ENCODE peak calls at places on chromosomes 2 and 18, in six cellular contexts. One of them, this sample, is unnamed.

GRCh38 chr2:66364495-66364992 is 70.4 kb upstream of the MEIS1 start:
- DNase-seq in fibroblast of villous mesenchyme: peak; percentile 95
- DNase-seq in heart left ventricle: peak; percentile 47
- DNase-seq in kidney: no peak
- DNase-seq in thoracic aorta: no peak
- DNase-seq in tibial artery: no peak
- DNase-seq in this sample: peak; percentile 57

GRCh38 chr18:49743296-49743567 is 70.1 kb downstream of the ACAA2 start:
- DNase-seq in fibroblast of villous mesenchyme: no peak
- DNase-seq in heart left ventricle: no peak
- DNase-seq in kidney: no peak
- DNase-seq in thoracic aorta: no peak
- DNase-seq in tibial artery: no peak
- DNase-seq in this sample: no peak

GRCh38 chr2:240812721-240813120 is 7.3 kb downstream of the KIF1A start:
- DNase-seq in fibroblast of villous mesenchyme: no peak
- DNase-seq in heart left ventricle: no peak
- DNase-seq in kidney: peak; percentile 72
- DNase-seq in thoracic aorta: no peak
- DNase-seq in tibial artery: peak; percentile 50
- DNase-seq in this sample: no peak

GRCh38 chr2:20241973-20242726 is 17.2 kb upstream of the SDC1 start:
- DNase-seq in fibroblast of villous mesenchyme: no peak
- DNase-seq in heart left ventricle: no peak
- DNase-seq in kidney: no peak
- DNase-seq in thoracic aorta: no peak
- DNase-seq in tibial artery: no peak
- DNase-seq in this sample: no peak

GRCh38 chr2:52501715-52502475 is 1265.7 kb upstream of the CHAC2 start:
- DNase-seq in fibroblast of villous mesenchyme: no peak
- DNase-seq in heart left ventricle: no peak
- DNase-seq in kidney: no peak
- DNase-seq in thoracic aorta: no peak
- DNase-seq in tibial artery: no peak
- DNase-seq in this sample: no peak

GRCh38 chr2:220451438-220451837 is 824.0 kb downstream of the SLC4A3 start:
- DNase-seq in fibroblast of villous mesenchyme: no peak
- DNase-seq in heart left ventricle: no peak
- DNase-seq in kidney: no peak
- DNase-seq in thoracic aorta: no peak
- DNase-seq in tibial artery: no peak
- DNase-seq in this sample: no peak

GRCh38 chr18:11570770-11571169 is 38.6 kb upstream of the SLC35G4 start:
- DNase-seq in fibroblast of villous mesenchyme: peak; percentile 1
- DNase-seq in heart left ventricle: no peak
- DNase-seq in kidney: no peak
- DNase-seq in thoracic aorta: no peak
- DNase-seq in tibial artery: no peak
- DNase-seq in this sample: peak; percentile 56

GRCh38 chr2:1736045-1736444 is 8.3 kb downstream of the PXDN start:
- DNase-seq in fibroblast of villous mesenchyme: peak; percentile 94
- DNase-seq in heart left ventricle: no peak
- DNase-seq in kidney: no peak
- DNase-seq in thoracic aorta: no peak
- DNase-seq in tibial artery: no peak
- DNase-seq in this sample: no peak

GRCh38 chr2:231514951-231515297 is 15.3 kb downstream of the NMUR1 start:
- DNase-seq in fibroblast of villous mesenchyme: no peak
- DNase-seq in heart left ventricle: no peak
- DNase-seq in kidney: no peak
- DNase-seq in thoracic aorta: no peak
- DNase-seq in tibial artery: no peak
- DNase-seq in this sample: no peak

GRCh38 chr2:43887176-43887575 is 48.4 kb downstream of the ABCG8 start:
- DNase-seq in fibroblast of villous mesenchyme: no peak
- DNase-seq in heart left ventricle: no peak
- DNase-seq in kidney: no peak
- DNase-seq in thoracic aorta: no peak
- DNase-seq in tibial artery: no peak
- DNase-seq in this sample: peak; percentile 18

GRCh38 chr2:224747765-224748164 is 31.6 kb upstream of the CCDC195 start:
- DNase-seq in fibroblast of villous mesenchyme: no peak
- DNase-seq in heart left ventricle: no peak
- DNase-seq in kidney: no peak
- DNase-seq in thoracic aorta: no peak
- DNase-seq in tibial artery: no peak
- DNase-seq in this sample: no peak

GRCh38 chr2:224754129-224754528 is 38.0 kb upstream of the CCDC195 start:
- DNase-seq in fibroblast of villous mesenchyme: peak; percentile 39
- DNase-seq in heart left ventricle: no peak
- DNase-seq in kidney: no peak
- DNase-seq in thoracic aorta: no peak
- DNase-seq in tibial artery: no peak
- DNase-seq in this sample: peak; percentile 89

GRCh38 chr2:224751996-224752698 is 36.0 kb upstream of the CCDC195 start:
- DNase-seq in fibroblast of villous mesenchyme: no peak
- DNase-seq in heart left ventricle: no peak
- DNase-seq in kidney: no peak
- DNase-seq in thoracic aorta: no peak
- DNase-seq in tibial artery: no peak
- DNase-seq in this sample: no peak

GRCh38 chr2:224749136-224749535 is 33.0 kb upstream of the CCDC195 start:
- DNase-seq in fibroblast of villous mesenchyme: peak; percentile 2
- DNase-seq in heart left ventricle: no peak
- DNase-seq in kidney: no peak
- DNase-seq in thoracic aorta: no peak
- DNase-seq in tibial artery: no peak
- DNase-seq in this sample: peak; percentile 17
- TF ChIP-seq CTCF in fibroblast of villous mesenchyme: peak; percentile 28
- TF ChIP-seq CTCF in heart left ventricle: no peak
- TF ChIP-seq CTCF in kidney: no peak
- TF ChIP-seq CTCF in thoracic aorta: no peak
- TF ChIP-seq CTCF in tibial artery: no peak
- TF ChIP-seq CTCF in this sample: no peak

DNA sequence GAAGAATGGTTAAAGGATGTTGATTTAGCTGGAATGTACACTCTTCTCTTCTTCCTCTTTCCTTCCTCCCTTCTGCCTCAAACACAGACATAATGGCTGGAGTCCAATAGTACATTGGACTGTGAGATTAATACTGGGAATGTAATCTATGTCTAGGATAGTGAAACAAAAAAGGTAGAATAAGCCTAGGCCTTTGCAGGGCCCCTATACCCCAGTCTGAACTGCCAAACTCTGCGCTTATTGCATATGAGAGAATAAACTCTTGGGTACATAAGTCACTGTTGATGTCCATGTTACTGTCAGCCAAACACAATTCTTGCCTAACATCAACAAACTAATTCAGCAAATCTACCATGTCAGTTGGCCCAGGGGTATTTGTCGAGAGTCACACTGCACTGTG is 29.7 kb upstream of the CCDC150 start:
- DNase-seq in fibroblast of villous mesenchyme: no peak
- DNase-seq in heart left ventricle: no peak
- DNase-seq in kidney: no peak
- DNase-seq in thoracic aorta: no peak
- DNase-seq in tibial artery: no peak
- DNase-seq in this sample: no peak
- H3K4me3 ChIP-seq in fibroblast of villous mesenchyme: no peak overlapping the region
- H3K4me3 ChIP-seq in heart left ventricle: no peak overlapping the region
- H3K4me3 ChIP-seq in kidney: no peak overlapping the region
- H3K4me3 ChIP-seq in thoracic aorta: no peak overlapping the region
- H3K4me3 ChIP-seq in tibial artery: no peak overlapping the region
- H3K4me3 ChIP-seq in this sample: no peak overlapping the region

GRCh38 chr2:42863751-42864150 is 71.4 kb upstream of the HAAO start:
- DNase-seq in fibroblast of villous mesenchyme: no peak
- DNase-seq in heart left ventricle: no peak
- DNase-seq in kidney: no peak
- DNase-seq in thoracic aorta: no peak
- DNase-seq in tibial artery: no peak
- DNase-seq in this sample: no peak

GRCh38 chr2:42863320-42863719 is 70.9 kb upstream of the HAAO start:
- DNase-seq in fibroblast of villous mesenchyme: no peak
- DNase-seq in heart left ventricle: no peak
- DNase-seq in kidney: no peak
- DNase-seq in thoracic aorta: no peak
- DNase-seq in tibial artery: no peak
- DNase-seq in this sample: no peak

GRCh38 chr2:42864222-42864621 is 71.8 kb upstream of the HAAO start:
- DNase-seq in fibroblast of villous mesenchyme: no peak
- DNase-seq in heart left ventricle: no peak
- DNase-seq in kidney: no peak
- DNase-seq in thoracic aorta: no peak
- DNase-seq in tibial artery: no peak
- DNase-seq in this sample: no peak

GRCh38 chr2:42861321-42861720 is 68.9 kb upstream of the HAAO start:
- DNase-seq in fibroblast of villous mesenchyme: no peak
- DNase-seq in heart left ventricle: no peak
- DNase-seq in kidney: no peak
- DNase-seq in thoracic aorta: no peak
- DNase-seq in tibial artery: no peak
- DNase-seq in this sample: no peak

DNA sequence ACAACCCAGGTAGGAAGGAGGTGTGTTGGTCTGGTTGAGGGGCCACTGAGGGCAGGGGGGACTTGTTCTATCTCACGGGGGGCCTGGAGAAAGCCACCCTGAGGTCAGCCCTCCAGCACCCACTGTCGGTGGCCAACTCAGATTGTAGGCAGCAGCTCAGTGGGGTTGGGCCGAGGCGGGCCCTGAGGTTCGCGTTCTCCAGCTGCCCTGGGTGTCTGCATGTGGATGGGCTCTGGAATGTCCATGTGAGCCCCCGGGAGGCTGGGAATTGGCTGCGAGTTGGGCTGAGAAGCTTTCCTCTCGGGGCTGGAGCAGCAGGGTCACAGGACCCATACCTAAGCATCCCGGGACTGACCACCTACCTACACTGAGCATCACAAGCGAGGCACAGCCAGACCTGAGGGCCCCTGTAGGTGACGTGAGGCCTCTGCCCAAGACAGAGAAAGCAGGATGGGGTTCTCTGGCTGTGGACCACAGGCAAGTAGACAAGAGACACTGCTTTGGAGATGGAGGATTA is 70.3 kb upstream of the HAAO start:
- DNase-seq in fibroblast of villous mesenchyme: no peak
- DNase-seq in heart left ventricle: no peak
- DNase-seq in kidney: no peak
- DNase-seq in thoracic aorta: no peak
- DNase-seq in tibial artery: no peak
- DNase-seq in this sample: no peak
- TF ChIP-seq CTCF in fibroblast of villous mesenchyme: no peak
- TF ChIP-seq CTCF in heart left ventricle: no peak
- TF ChIP-seq CTCF in kidney: no peak
- TF ChIP-seq CTCF in thoracic aorta: no peak
- TF ChIP-seq CTCF in tibial artery: no peak
- TF ChIP-seq CTCF in this sample: no peak

GRCh38 chr18:76824136-76824676 is 1.8 kb downstream of the ZNF236 start:
- DNase-seq in fibroblast of villous mesenchyme: no peak
- DNase-seq in heart left ventricle: no peak
- DNase-seq in kidney: no peak
- DNase-seq in thoracic aorta: no peak
- DNase-seq in tibial artery: no peak
- DNase-seq in this sample: no peak
- H3K4me3 ChIP-seq in fibroblast of villous mesenchyme: peak overlapping the region; percentile 65
- H3K4me3 ChIP-seq in heart left ventricle: peak overlapping the region; percentile 99
- H3K4me3 ChIP-seq in kidney: peak overlapping the region; percentile 78
- H3K4me3 ChIP-seq in thoracic aorta: no peak overlapping the region
- H3K4me3 ChIP-seq in tibial artery: no peak overlapping the region
- H3K4me3 ChIP-seq in this sample: peak overlapping the region; percentile 75

DNA sequence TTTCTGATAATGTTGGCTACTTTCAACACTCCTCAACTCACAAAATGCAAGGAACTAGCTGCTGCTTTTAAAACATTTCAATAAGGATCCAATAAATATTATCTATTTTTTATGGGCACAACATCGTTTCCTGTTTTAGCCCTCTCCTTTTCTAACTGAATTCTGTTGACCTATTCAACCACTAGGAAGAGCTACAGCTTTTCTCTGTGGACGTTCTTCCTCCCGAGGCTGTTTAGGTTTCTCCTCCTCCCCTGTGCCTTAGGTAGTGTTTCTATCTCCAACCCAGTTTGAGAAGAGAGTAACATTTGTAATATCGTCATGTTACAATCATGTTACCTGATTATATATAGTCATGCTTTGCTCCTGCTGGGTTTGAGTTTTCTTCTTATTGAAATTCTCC is 91.3 kb upstream of the ITGB6 start:
- DNase-seq in fibroblast of villous mesenchyme: no peak
- DNase-seq in heart left ventricle: no peak
- DNase-seq in kidney: no peak
- DNase-seq in thoracic aorta: no peak
- DNase-seq in tibial artery: no peak
- DNase-seq in this sample: no peak
- TF ChIP-seq CTCF in fibroblast of villous mesenchyme: peak; percentile 24
- TF ChIP-seq CTCF in heart left ventricle: no peak
- TF ChIP-seq CTCF in kidney: no peak
- TF ChIP-seq CTCF in thoracic aorta: no peak
- TF ChIP-seq CTCF in tibial artery: no peak
- TF ChIP-seq CTCF in this sample: no peak

GRCh38 chr2:174335605-174336402 is 1.1 kb downstream of the SP9 start:
- DNase-seq in fibroblast of villous mesenchyme: no peak
- DNase-seq in heart left ventricle: no peak
- DNase-seq in kidney: peak; percentile 63
- DNase-seq in thoracic aorta: no peak
- DNase-seq in tibial artery: no peak
- DNase-seq in this sample: peak; percentile 52

GRCh38 chr2:174334781-174335604 is at the start of gene SP9:
- DNase-seq in fibroblast of villous mesenchyme: no peak
- DNase-seq in heart left ventricle: no peak
- DNase-seq in kidney: no peak
- DNase-seq in thoracic aorta: no peak
- DNase-seq in tibial artery: no peak
- DNase-seq in this sample: peak; percentile 69

GRCh38 chr2:174333017-174333501 is 1.7 kb upstream of the SP9 start:
- DNase-seq in fibroblast of villous mesenchyme: no peak
- DNase-seq in heart left ventricle: no peak
- DNase-seq in kidney: no peak
- DNase-seq in thoracic aorta: no peak
- DNase-seq in tibial artery: no peak
- DNase-seq in this sample: no peak

GRCh38 chr2:174333502-174334277 is 1.1 kb upstream of the SP9 start:
- DNase-seq in fibroblast of villous mesenchyme: no peak
- DNase-seq in heart left ventricle: no peak
- DNase-seq in kidney: no peak
- DNase-seq in thoracic aorta: no peak
- DNase-seq in tibial artery: no peak
- DNase-seq in this sample: no peak

DNA sequence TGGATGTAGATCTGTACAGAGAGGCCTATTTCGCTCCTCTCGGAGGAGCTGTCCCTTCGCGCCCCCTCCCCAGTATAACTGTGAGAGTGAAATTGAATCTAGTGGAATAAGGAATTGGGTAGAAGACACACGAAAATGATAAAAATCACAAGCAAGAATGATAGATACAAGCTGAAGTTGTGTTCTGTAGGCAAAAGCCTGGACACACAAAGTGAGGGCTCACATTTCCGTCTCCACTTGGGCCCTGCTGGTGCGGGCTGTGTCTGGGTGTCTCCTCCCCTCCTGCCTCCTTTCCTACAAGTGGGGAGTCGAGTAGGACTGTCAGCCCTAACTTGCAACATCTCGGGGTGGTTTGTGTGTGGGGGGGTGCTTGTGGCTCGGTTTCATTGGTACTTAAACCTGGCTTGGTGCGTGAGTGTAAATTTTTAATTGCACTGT is 457 bp upstream of the SP9 start:
- DNase-seq in fibroblast of villous mesenchyme: no peak
- DNase-seq in heart left ventricle: no peak
- DNase-seq in kidney: no peak
- DNase-seq in thoracic aorta: no peak
- DNase-seq in tibial artery: no peak
- DNase-seq in this sample: no peak
- H3K4me3 ChIP-seq in fibroblast of villous mesenchyme: no peak overlapping the region
- H3K4me3 ChIP-seq in heart left ventricle: no peak overlapping the region
- H3K4me3 ChIP-seq in kidney: no peak overlapping the region
- H3K4me3 ChIP-seq in thoracic aorta: no peak overlapping the region
- H3K4me3 ChIP-seq in tibial artery: no peak overlapping the region
- H3K4me3 ChIP-seq in this sample: no peak overlapping the region